ENCODE peak calls at places on chromosomes 3 and 15, in eight cellular contexts. J is breast epithelium, N is heart left ventricle, R is IMR-90, T is HCT116, C is adrenal gland, A is thyroid gland, F is body of pancreas. Z is an unnamed sample. For H3K27me3, the result is how much of the 10 kb centered on the place peaks cover.

GRCh38 chr3:169574531-169574930 is 89.0 kb downstream of the MECOM start:
- DNase-seq in R (no peak), A (no peak), C (no peak), N (no peak), J (no peak), F (no peak), T (no peak), Z (no peak)

GRCh38 chr3:53744351-53744750 is 101.9 kb downstream of the CHDH start:
- DNase-seq in R (no peak), T (no peak), J (no peak), A (no peak), C (no peak), N (no peak), F (peak), Z (no peak)

GRCh38 chr3:119395923-119396358 is 67.5 kb downstream of the TMEM39A start:
- DNase-seq in J (no peak), N (no peak), F (no peak), A (no peak), C (no peak), R (no peak), T (no peak), Z (no peak)

GRCh38 chr3:42265059-42265991 is 660 bp downstream of the CCK start:
- DNase-seq in F (no peak), C (no peak), T (no peak), J (no peak), R (no peak), A (no peak), N (no peak), Z (no peak)

GRCh38 chr3:154758109-154758868 is 321.8 kb upstream of the MME start:
- DNase-seq in N (no peak), T (no peak), F (no peak), J (no peak), R (peak), C (no peak), A (no peak), Z (no peak)

GRCh38 chr3:87026246-87026645 is 35.3 kb upstream of the VGLL3 start:
- DNase-seq in N (no peak), C (no peak), A (no peak), T (no peak), F (no peak), J (no peak), R (no peak), Z (no peak)

GRCh38 chr15:43285609-43286037 is 18.9 kb upstream of the TGM5 start:
- DNase-seq in R (peak), A (peak), C (peak), F (peak), J (no peak), N (no peak), T (peak), Z (no peak)

GRCh38 chr3:63808633-63809032 is 10.5 kb upstream of the C3orf49 start:
- DNase-seq in N (no peak), T (no peak), J (no peak), F (no peak), C (no peak), R (no peak), A (no peak), Z (no peak)

GRCh38 chr3:134376786-134377431 is 2.7 kb upstream of the AMOTL2 start:
- DNase-seq in J (no peak), R (no peak), F (no peak), A (no peak), N (peak), C (peak), T (no peak), Z (no peak)

GRCh38 chr3:129621626-129622417 is 15.3 kb upstream of the PLXND1 start:
- DNase-seq in R (no peak), T (no peak), A (no peak), N (peak), F (no peak), C (peak), J (no peak), Z (no peak)

GRCh38 chr15:92079047-92079446 is 225.5 kb downstream of the SLCO3A1 start:
- DNase-seq in A (no peak), C (no peak), R (no peak), F (no peak), T (peak), N (no peak), J (no peak), Z (no peak)

GRCh38 chr3:193250492-193250891 is 9.5 kb downstream of the PLAAT1 start:
- DNase-seq in R (no peak), T (no peak), F (no peak), N (no peak), A (no peak), J (no peak), C (no peak), Z (no peak)

GRCh38 chr3:123416173-123416572 is 32.7 kb downstream of the ADCY5 start:
- DNase-seq in A (no peak), J (no peak), N (no peak), C (no peak), T (no peak), R (no peak), F (no peak), Z (no peak)

GRCh38 chr3:48674505-48674904 is 11.2 kb downstream of the NCKIPSD start:
- DNase-seq in F (no peak), N (no peak), J (no peak), R (no peak), C (no peak), A (no peak), T (no peak), Z (no peak)

GRCh38 chr15:80957556-80957955 is 32.1 kb downstream of the MESD start:
- DNase-seq in T (no peak), C (peak), F (no peak), A (no peak), R (peak), N (no peak), J (no peak), Z (no peak)

GRCh38 chr15:94478763-94479162 is 247.4 kb downstream of the MCTP2 start:
- DNase-seq in C (no peak), N (no peak), F (no peak), T (no peak), R (no peak), A (no peak), J (no peak), Z (no peak)

GRCh38 chr3:14234197-14235002 is 55.8 kb downstream of the LSM3 start:
- DNase-seq in A (peak), N (peak), C (peak), R (peak), J (no peak), F (no peak), T (no peak), Z (peak)

GRCh38 chr15:48388017-48388936 is 57.0 kb downstream of the DUT start:
- DNase-seq in N (no peak), A (peak), C (no peak), T (no peak), J (no peak), R (peak), F (no peak), Z (no peak)

GRCh38 chr3:9843715-9844438 is at the start of gene RPUSD3:
- DNase-seq in F (peak), N (peak), C (peak), T (peak), A (peak), R (peak), J (peak), Z (peak)
- TF ChIP-seq POLR2A in F (no peak), N (no peak), C (peak), T (peak), A (no peak), R (no peak), J (peak), Z (peak)

GRCh38 chr15:89412906-89413411 is 78.3 kb upstream of the POLG start:
- DNase-seq in R (no peak), N (no peak), C (no peak), J (no peak), T (no peak), F (no peak), A (no peak), Z (no peak)
- H3K27me3 ChIP-seq in R (half or more), N (half or more), C (half or more), J (half or more), T (under half), F (under half), A (under half), Z (half or more)

DNA sequence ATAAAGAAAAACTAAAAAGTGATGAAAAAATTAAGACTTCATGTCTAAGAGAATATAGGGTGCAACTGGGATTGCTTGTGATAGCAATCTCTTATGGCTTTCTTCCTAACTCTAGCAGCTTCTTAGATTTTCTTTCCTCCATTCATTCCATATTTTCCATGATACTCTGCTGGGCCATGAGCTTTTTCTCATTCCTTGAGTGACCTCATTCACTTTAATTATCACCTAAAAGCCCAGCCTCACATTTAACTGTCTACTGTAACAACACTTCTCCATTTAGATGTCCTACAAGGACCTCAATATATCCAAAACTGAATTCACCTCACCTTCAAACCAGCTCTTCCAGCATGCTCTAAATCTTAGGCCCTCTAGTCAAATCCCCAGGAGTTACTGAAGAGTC is 49.5 kb upstream of the ANKRD28 start:
- DNase-seq in A (no peak), N (no peak), T (no peak), J (no peak), F (no peak), R (no peak), C (no peak), Z (no peak)
- TF ChIP-seq POLR2A in A (no peak), N (no peak), T (no peak), J (no peak), F (no peak), R (no peak), C (no peak), Z (no peak)

GRCh38 chr15:65914981-65915925 is 46.0 kb downstream of the RAB11A start:
- DNase-seq in N (no peak), R (no peak), C (no peak), A (no peak), F (peak), T (no peak), J (no peak), Z (no peak)
- H3K27me3 ChIP-seq in N (under half), R (under half), C (under half), A (under half), F (under half), T (under half), J (under half), Z (under half)

DNA sequence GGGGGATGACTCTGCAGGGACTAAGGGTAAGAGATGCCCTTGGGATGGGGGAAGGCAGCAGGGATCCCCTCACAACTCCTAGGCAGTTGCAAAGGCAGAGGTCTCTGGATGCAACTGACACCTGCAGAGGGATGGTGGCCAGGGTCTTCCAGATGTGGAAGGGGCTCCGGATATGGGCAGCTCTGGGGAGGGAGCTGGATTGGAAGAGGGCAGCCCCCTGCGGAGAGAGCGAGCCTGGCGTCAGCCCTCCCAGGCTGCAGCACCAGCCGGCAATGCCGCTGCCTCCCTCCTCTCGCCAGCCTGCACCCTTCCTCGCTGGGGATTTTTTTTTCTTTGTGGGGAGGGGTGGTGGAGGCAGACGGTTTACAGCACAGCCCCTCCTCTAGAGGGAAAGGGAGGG is 1.7 kb downstream of the INSYN1 start:
- DNase-seq in R (no peak), N (no peak), F (no peak), T (no peak), A (no peak), J (no peak), C (no peak), Z (no peak)
- TF ChIP-seq POLR2A in R (no peak), N (no peak), F (no peak), T (no peak), A (no peak), J (no peak), C (no peak), Z (no peak)

GRCh38 chr15:88802991-88803240 is 320 bp upstream of the ACAN start:
- DNase-seq in F (no peak), T (no peak), N (no peak), C (no peak), A (no peak), J (no peak), R (no peak), Z (no peak)
- H3K27me3 ChIP-seq in F (under half), T (under half), N (half or more), C (under half), A (under half), J (half or more), R (under half), Z (under half)

DNA sequence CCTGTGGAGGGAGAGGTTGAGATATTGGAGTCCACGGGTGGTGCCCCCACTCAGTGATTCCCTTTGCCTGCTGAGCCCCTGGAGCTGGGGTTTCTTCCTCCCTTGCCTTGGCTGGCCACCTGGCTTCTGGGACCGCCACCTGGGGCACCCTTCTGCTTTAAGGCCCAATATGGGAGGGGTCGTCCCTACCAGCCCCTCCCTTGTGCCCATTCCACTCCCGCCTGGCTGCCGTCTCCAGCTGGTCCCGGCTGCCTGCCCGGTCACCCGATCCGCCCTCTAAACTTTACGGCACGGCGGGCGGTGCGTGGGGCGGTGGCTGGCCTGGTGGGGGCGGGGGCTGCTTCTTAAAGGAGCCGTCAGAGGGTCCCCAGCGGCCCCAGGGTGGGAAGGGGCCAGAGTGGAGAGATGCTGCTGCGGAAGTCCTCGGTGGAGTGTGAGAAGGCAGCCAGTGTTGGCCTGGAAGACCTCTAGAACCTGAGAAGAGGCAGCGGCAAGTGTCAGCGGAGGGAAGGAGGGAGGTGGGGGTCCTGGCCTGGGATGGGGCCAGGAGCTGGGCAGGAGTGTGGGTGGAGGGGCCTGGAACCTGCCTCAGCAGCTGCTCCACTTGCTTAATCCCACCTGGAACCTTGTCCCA is 1.6 kb upstream of the SEMA3B start:
- DNase-seq in A (peak), J (no peak), R (no peak), T (no peak), C (no peak), F (peak), N (peak), Z (peak)
- TF ChIP-seq POLR2A in A (no peak), J (no peak), R (no peak), T (no peak), C (no peak), F (peak), N (no peak), Z (no peak)

GRCh38 chr15:76343313-76343996 is 6.9 kb downstream of the ISL2 start:
- DNase-seq in R (no peak), C (no peak), T (no peak), F (no peak), N (no peak), J (no peak), A (no peak), Z (no peak)

GRCh38 chr15:76346666-76347506 is 10.3 kb downstream of the ISL2 start:
- DNase-seq in R (peak), A (no peak), T (no peak), C (no peak), J (no peak), N (no peak), F (no peak), Z (no peak)

GRCh38 chr15:76345269-76345879 is 8.8 kb downstream of the ISL2 start:
- DNase-seq in R (no peak), F (no peak), C (no peak), N (no peak), J (no peak), T (no peak), A (no peak), Z (no peak)

GRCh38 chr15:76347507-76348055 is 11.0 kb downstream of the ISL2 start:
- DNase-seq in F (no peak), C (no peak), A (no peak), N (no peak), R (no peak), T (no peak), J (no peak), Z (no peak)

GRCh38 chr15:76345880-76346665 is 9.5 kb downstream of the ISL2 start:
- DNase-seq in A (no peak), R (no peak), T (no peak), N (no peak), F (peak), C (no peak), J (no peak), Z (no peak)
- H3K27me3 ChIP-seq in A (half or more), R (under half), T (under half), N (half or more), F (half or more), C (half or more), J (half or more), Z (half or more)

GRCh38 chr3:152976232-152976631 is 141.3 kb downstream of the P2RY1 start:
- DNase-seq in R (no peak), A (no peak), N (no peak), T (no peak), C (no peak), F (no peak), J (no peak), Z (no peak)
- TF ChIP-seq POLR2A in R (no peak), A (no peak), N (no peak), T (no peak), C (no peak), F (no peak), J (no peak), Z (no peak)

Z was measured in gastrocnemius medialis.